ENCODE peak calls at places on chromosomes 3 and 15, in six cellular contexts. One of them, this sample, is unnamed.
A peak's percentile ranks its signal among the peaks of the same experiment; 100 is the strongest.

GRCh38 chr15:82021992-82022391 is 23.8 kb downstream of the MEX3B start:
- DNase-seq in GM12878: no peak
- DNase-seq in heart right ventricle: peak; percentile 57
- DNase-seq in tibial artery: no peak
- DNase-seq in fibroblast of lung: peak; percentile 30
- DNase-seq in CD4-positive, CD25-positive, alpha-beta regulatory T cell: no peak
- DNase-seq in this sample: no peak

GRCh38 chr15:35690698-35691116 is 144.7 kb upstream of the DPH6 start:
- DNase-seq in GM12878: no peak
- DNase-seq in heart right ventricle: no peak
- DNase-seq in tibial artery: peak; percentile 39
- DNase-seq in fibroblast of lung: peak; percentile 94
- DNase-seq in CD4-positive, CD25-positive, alpha-beta regulatory T cell: no peak
- DNase-seq in this sample: no peak

GRCh38 chr3:150365132-150365604 is 42.9 kb upstream of the TSC22D2 start:
- DNase-seq in GM12878: peak; percentile 53
- DNase-seq in heart right ventricle: no peak
- DNase-seq in tibial artery: no peak
- DNase-seq in fibroblast of lung: peak; percentile 85
- DNase-seq in CD4-positive, CD25-positive, alpha-beta regulatory T cell: no peak
- DNase-seq in this sample: no peak

GRCh38 chr15:83920115-83920514 is 266.2 kb downstream of the ADAMTSL3 start:
- DNase-seq in GM12878: no peak
- DNase-seq in heart right ventricle: no peak
- DNase-seq in tibial artery: no peak
- DNase-seq in fibroblast of lung: no peak
- DNase-seq in CD4-positive, CD25-positive, alpha-beta regulatory T cell: no peak
- DNase-seq in this sample: no peak

GRCh38 chr15:88250826-88251225 is 5.7 kb downstream of the NTRK3 start:
- DNase-seq in GM12878: no peak
- DNase-seq in heart right ventricle: no peak
- DNase-seq in tibial artery: no peak
- DNase-seq in fibroblast of lung: no peak
- DNase-seq in CD4-positive, CD25-positive, alpha-beta regulatory T cell: no peak
- DNase-seq in this sample: no peak

GRCh38 chr15:53251998-53252397 is 461.9 kb upstream of the ONECUT1 start:
- DNase-seq in GM12878: no peak
- DNase-seq in heart right ventricle: no peak
- DNase-seq in tibial artery: no peak
- DNase-seq in fibroblast of lung: no peak
- DNase-seq in CD4-positive, CD25-positive, alpha-beta regulatory T cell: no peak
- DNase-seq in this sample: no peak

GRCh38 chr15:84079885-84080777 is 155.4 kb upstream of the GOLGA6L4 start:
- DNase-seq in GM12878: no peak
- DNase-seq in heart right ventricle: peak; percentile 3
- DNase-seq in tibial artery: peak; percentile 22
- DNase-seq in fibroblast of lung: peak; percentile 36
- DNase-seq in CD4-positive, CD25-positive, alpha-beta regulatory T cell: peak; percentile 1
- DNase-seq in this sample: no peak

GRCh38 chr3:84963137-84963536 is 4.3 kb downstream of the CADM2 start:
- DNase-seq in GM12878: no peak
- DNase-seq in heart right ventricle: no peak
- DNase-seq in tibial artery: no peak
- DNase-seq in fibroblast of lung: no peak
- DNase-seq in CD4-positive, CD25-positive, alpha-beta regulatory T cell: no peak
- DNase-seq in this sample: no peak

GRCh38 chr3:124660606-124661005 is 69.6 kb upstream of the UMPS start:
- DNase-seq in GM12878: no peak
- DNase-seq in heart right ventricle: no peak
- DNase-seq in tibial artery: no peak
- DNase-seq in fibroblast of lung: no peak
- DNase-seq in CD4-positive, CD25-positive, alpha-beta regulatory T cell: no peak
- DNase-seq in this sample: no peak

GRCh38 chr15:69337133-69337532 is 38.4 kb downstream of the PAQR5 start:
- DNase-seq in GM12878: no peak
- DNase-seq in heart right ventricle: no peak
- DNase-seq in tibial artery: no peak
- DNase-seq in fibroblast of lung: peak; percentile 44
- DNase-seq in CD4-positive, CD25-positive, alpha-beta regulatory T cell: no peak
- DNase-seq in this sample: no peak

GRCh38 chr3:29181149-29181780 is 99.6 kb upstream of the RBMS3 start:
- DNase-seq in GM12878: peak; percentile 19
- DNase-seq in heart right ventricle: no peak
- DNase-seq in tibial artery: no peak
- DNase-seq in fibroblast of lung: no peak
- DNase-seq in CD4-positive, CD25-positive, alpha-beta regulatory T cell: no peak
- DNase-seq in this sample: no peak

GRCh38 chr3:139016430-139017048 is 4.2 kb downstream of the PRR23B start:
- DNase-seq in GM12878: peak; percentile 55
- DNase-seq in heart right ventricle: no peak
- DNase-seq in tibial artery: no peak
- DNase-seq in fibroblast of lung: no peak
- DNase-seq in CD4-positive, CD25-positive, alpha-beta regulatory T cell: no peak
- DNase-seq in this sample: no peak

GRCh38 chr3:16808393-16809107 is 76.2 kb upstream of the PLCL2 start:
- DNase-seq in GM12878: no peak
- DNase-seq in heart right ventricle: no peak
- DNase-seq in tibial artery: no peak
- DNase-seq in fibroblast of lung: no peak
- DNase-seq in CD4-positive, CD25-positive, alpha-beta regulatory T cell: no peak
- DNase-seq in this sample: no peak

GRCh38 chr3:127042634-127043033 is 59.7 kb downstream of the PLXNA1 start:
- DNase-seq in GM12878: no peak
- DNase-seq in heart right ventricle: no peak
- DNase-seq in tibial artery: no peak
- DNase-seq in fibroblast of lung: no peak
- DNase-seq in CD4-positive, CD25-positive, alpha-beta regulatory T cell: no peak
- DNase-seq in this sample: peak; percentile 75

GRCh38 chr15:56496635-56497034 is 31.7 kb upstream of the MNS1 start:
- DNase-seq in GM12878: peak; percentile 31
- DNase-seq in heart right ventricle: peak; percentile 6
- DNase-seq in tibial artery: peak; percentile 23
- DNase-seq in fibroblast of lung: peak; percentile 66
- DNase-seq in CD4-positive, CD25-positive, alpha-beta regulatory T cell: no peak
- DNase-seq in this sample: no peak

GRCh38 chr3:36738701-36739100 is 25.7 kb downstream of the DCLK3 start:
- DNase-seq in GM12878: no peak
- DNase-seq in heart right ventricle: peak; percentile 60
- DNase-seq in tibial artery: no peak
- DNase-seq in fibroblast of lung: no peak
- DNase-seq in CD4-positive, CD25-positive, alpha-beta regulatory T cell: no peak
- DNase-seq in this sample: no peak

GRCh38 chr3:127478922-127479321 is 111.6 kb downstream of the TPRA1 start:
- DNase-seq in GM12878: no peak
- DNase-seq in heart right ventricle: no peak
- DNase-seq in tibial artery: peak; percentile 2
- DNase-seq in fibroblast of lung: no peak
- DNase-seq in CD4-positive, CD25-positive, alpha-beta regulatory T cell: no peak
- DNase-seq in this sample: no peak

GRCh38 chr3:41148901-41149300 is 50.4 kb upstream of the CTNNB1 start:
- DNase-seq in GM12878: no peak
- DNase-seq in heart right ventricle: no peak
- DNase-seq in tibial artery: no peak
- DNase-seq in fibroblast of lung: no peak
- DNase-seq in CD4-positive, CD25-positive, alpha-beta regulatory T cell: no peak
- DNase-seq in this sample: no peak

GRCh38 chr15:69623521-69624513 is 171.2 kb downstream of the RPLP1 start:
- DNase-seq in GM12878: no peak
- DNase-seq in heart right ventricle: peak; percentile 1
- DNase-seq in tibial artery: no peak
- DNase-seq in fibroblast of lung: no peak
- DNase-seq in CD4-positive, CD25-positive, alpha-beta regulatory T cell: no peak
- DNase-seq in this sample: no peak

DNA sequence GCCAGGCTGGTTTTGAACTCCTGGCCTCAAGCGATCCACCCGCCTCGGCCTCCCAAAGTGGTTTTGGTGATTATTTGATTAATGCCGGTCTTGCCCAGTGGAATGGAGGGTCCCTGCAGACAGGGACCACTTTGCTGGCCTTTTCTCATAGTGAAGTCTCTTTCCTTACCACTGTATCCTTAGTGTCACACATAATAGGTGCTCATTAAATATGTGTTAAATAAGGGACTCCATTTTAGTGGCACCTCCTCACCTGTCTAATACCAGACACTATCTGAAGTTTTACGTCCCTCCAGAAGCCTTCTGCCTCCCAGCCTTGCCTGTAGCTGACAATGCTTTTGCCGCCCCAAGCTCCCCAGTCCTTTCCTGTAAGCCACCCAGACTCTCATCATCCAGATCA is 91.3 kb downstream of the AAGAB start:
- DNase-seq in GM12878: no peak
- DNase-seq in heart right ventricle: no peak
- DNase-seq in tibial artery: no peak
- DNase-seq in fibroblast of lung: no peak
- DNase-seq in CD4-positive, CD25-positive, alpha-beta regulatory T cell: no peak
- DNase-seq in this sample: no peak
- H3K4me1 ChIP-seq in GM12878: no peaks in the 10 kb centered on the region
- H3K4me1 ChIP-seq in heart right ventricle: peaks cover 81% of the 10 kb centered on the region
- H3K4me1 ChIP-seq in tibial artery: no peaks in the 10 kb centered on the region
- H3K4me1 ChIP-seq in fibroblast of lung: peaks cover 40% of the 10 kb centered on the region
- H3K4me1 ChIP-seq in CD4-positive, CD25-positive, alpha-beta regulatory T cell: no peaks in the 10 kb centered on the region
- H3K4me1 ChIP-seq in this sample: peaks cover 12% of the 10 kb centered on the region

GRCh38 chr3:185737020-185737419 is 87.8 kb downstream of the IGF2BP2 start:
- DNase-seq in GM12878: no peak
- DNase-seq in heart right ventricle: no peak
- DNase-seq in tibial artery: no peak
- DNase-seq in fibroblast of lung: peak; percentile 59
- DNase-seq in CD4-positive, CD25-positive, alpha-beta regulatory T cell: no peak
- DNase-seq in this sample: no peak
- H3K4me1 ChIP-seq in GM12878: peaks cover 5% of the 10 kb centered on the region
- H3K4me1 ChIP-seq in heart right ventricle: no peaks in the 10 kb centered on the region
- H3K4me1 ChIP-seq in tibial artery: no peaks in the 10 kb centered on the region
- H3K4me1 ChIP-seq in fibroblast of lung: peaks cover 32% of the 10 kb centered on the region
- H3K4me1 ChIP-seq in CD4-positive, CD25-positive, alpha-beta regulatory T cell: no peaks in the 10 kb centered on the region
- H3K4me1 ChIP-seq in this sample: peaks cover 22% of the 10 kb centered on the region

GRCh38 chr3:187738400-187739124 is 6.7 kb downstream of the BCL6 start:
- DNase-seq in GM12878: no peak
- DNase-seq in heart right ventricle: peak; percentile 97
- DNase-seq in tibial artery: peak; percentile 92
- DNase-seq in fibroblast of lung: peak; percentile 88
- DNase-seq in CD4-positive, CD25-positive, alpha-beta regulatory T cell: peak; percentile 60
- DNase-seq in this sample: peak; percentile 92

GRCh38 chr3:187736418-187736871 is 8.8 kb downstream of the BCL6 start:
- DNase-seq in GM12878: no peak
- DNase-seq in heart right ventricle: peak; percentile 62
- DNase-seq in tibial artery: no peak
- DNase-seq in fibroblast of lung: peak; percentile 71
- DNase-seq in CD4-positive, CD25-positive, alpha-beta regulatory T cell: no peak
- DNase-seq in this sample: no peak

GRCh38 chr3:187737401-187738088 is 7.7 kb downstream of the BCL6 start:
- DNase-seq in GM12878: no peak
- DNase-seq in heart right ventricle: peak; percentile 76
- DNase-seq in tibial artery: peak; percentile 74
- DNase-seq in fibroblast of lung: peak; percentile 75
- DNase-seq in CD4-positive, CD25-positive, alpha-beta regulatory T cell: peak; percentile 20
- DNase-seq in this sample: peak; percentile 96

GRCh38 chr3:187739125-187739560 is 6.1 kb downstream of the BCL6 start:
- DNase-seq in GM12878: no peak
- DNase-seq in heart right ventricle: no peak
- DNase-seq in tibial artery: no peak
- DNase-seq in fibroblast of lung: peak; percentile 28
- DNase-seq in CD4-positive, CD25-positive, alpha-beta regulatory T cell: peak; percentile 18
- DNase-seq in this sample: no peak

GRCh38 chr3:187738089-187738399 is 7.2 kb downstream of the BCL6 start:
- DNase-seq in GM12878: no peak
- DNase-seq in heart right ventricle: no peak
- DNase-seq in tibial artery: no peak
- DNase-seq in fibroblast of lung: no peak
- DNase-seq in CD4-positive, CD25-positive, alpha-beta regulatory T cell: no peak
- DNase-seq in this sample: no peak
- H3K4me1 ChIP-seq in GM12878: no peaks in the 10 kb centered on the region
- H3K4me1 ChIP-seq in heart right ventricle: peaks cover 62% of the 10 kb centered on the region
- H3K4me1 ChIP-seq in tibial artery: no peaks in the 10 kb centered on the region
- H3K4me1 ChIP-seq in fibroblast of lung: peaks cover 27% of the 10 kb centered on the region
- H3K4me1 ChIP-seq in CD4-positive, CD25-positive, alpha-beta regulatory T cell: peaks cover 60% of the 10 kb centered on the region
- H3K4me1 ChIP-seq in this sample: peaks cover 27% of the 10 kb centered on the region

DNA sequence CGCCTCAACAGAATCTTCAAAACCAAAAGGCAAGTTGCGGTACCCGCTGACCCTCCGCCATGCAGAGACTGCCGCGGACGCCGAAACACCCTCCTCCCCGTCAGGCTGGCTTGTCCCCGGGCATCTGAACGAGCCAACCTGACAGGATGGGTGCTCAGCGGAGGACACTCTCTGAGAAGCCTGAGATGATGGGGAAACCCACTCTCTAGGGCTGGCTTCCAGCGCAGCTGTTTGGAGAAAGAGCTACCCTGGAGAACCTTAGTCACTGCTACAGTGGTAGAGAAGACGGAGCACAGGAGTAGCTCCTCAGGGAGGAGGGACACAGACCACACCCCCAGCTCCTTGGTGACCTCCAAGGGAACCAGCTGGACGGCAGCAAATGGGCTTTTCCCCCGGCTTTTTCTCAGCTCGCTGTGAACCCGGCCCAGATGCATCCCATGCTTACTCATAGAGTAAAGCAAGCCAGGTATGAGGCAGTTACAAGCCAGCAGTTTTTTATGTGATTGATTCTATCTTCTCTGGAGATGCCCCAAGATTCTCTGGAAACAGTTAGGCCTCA is 38.9 kb downstream of the FAM174B start:
- DNase-seq in GM12878: no peak
- DNase-seq in heart right ventricle: no peak
- DNase-seq in tibial artery: peak; percentile 6
- DNase-seq in fibroblast of lung: peak; percentile 47
- DNase-seq in CD4-positive, CD25-positive, alpha-beta regulatory T cell: no peak
- DNase-seq in this sample: no peak
- H3K4me1 ChIP-seq in GM12878: no peaks in the 10 kb centered on the region
- H3K4me1 ChIP-seq in heart right ventricle: peaks cover 39% of the 10 kb centered on the region
- H3K4me1 ChIP-seq in tibial artery: no peaks in the 10 kb centered on the region
- H3K4me1 ChIP-seq in fibroblast of lung: no peaks in the 10 kb centered on the region
- H3K4me1 ChIP-seq in CD4-positive, CD25-positive, alpha-beta regulatory T cell: no peaks in the 10 kb centered on the region
- H3K4me1 ChIP-seq in this sample: peaks cover 28% of the 10 kb centered on the region

GRCh38 chr15:31341036-31341435 is 14.4 kb downstream of the KLF13 start:
- DNase-seq in GM12878: no peak
- DNase-seq in heart right ventricle: no peak
- DNase-seq in tibial artery: no peak
- DNase-seq in fibroblast of lung: no peak
- DNase-seq in CD4-positive, CD25-positive, alpha-beta regulatory T cell: no peak
- DNase-seq in this sample: no peak
- H3K4me1 ChIP-seq in GM12878: peaks cover 92% of the 10 kb centered on the region
- H3K4me1 ChIP-seq in heart right ventricle: peaks cover 100% of the 10 kb centered on the region
- H3K4me1 ChIP-seq in tibial artery: no peaks in the 10 kb centered on the region
- H3K4me1 ChIP-seq in fibroblast of lung: peaks cover 21% of the 10 kb centered on the region
- H3K4me1 ChIP-seq in CD4-positive, CD25-positive, alpha-beta regulatory T cell: peaks cover 100% of the 10 kb centered on the region
- H3K4me1 ChIP-seq in this sample: peaks cover 74% of the 10 kb centered on the region

DNA sequence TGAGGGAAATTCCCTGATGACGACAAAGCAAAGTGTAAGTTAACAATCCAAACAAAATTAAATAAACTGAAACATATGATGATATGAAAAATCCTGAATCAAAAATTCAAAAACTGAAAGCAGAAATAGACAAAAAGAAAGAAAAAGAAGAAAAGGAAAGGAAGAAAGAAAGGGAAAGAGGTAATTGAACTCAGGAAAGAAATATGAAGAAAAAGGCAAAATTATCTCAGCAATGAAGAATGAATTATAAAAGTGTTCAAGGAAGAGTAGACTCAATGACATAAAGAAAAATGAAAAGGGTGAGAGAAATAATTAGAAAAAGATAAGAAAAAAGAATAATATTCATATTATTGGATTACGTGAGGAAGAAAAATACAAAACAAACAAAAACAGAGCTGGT is 54.9 kb downstream of the HERC1 start:
- DNase-seq in GM12878: no peak
- DNase-seq in heart right ventricle: no peak
- DNase-seq in tibial artery: no peak
- DNase-seq in fibroblast of lung: no peak
- DNase-seq in CD4-positive, CD25-positive, alpha-beta regulatory T cell: no peak
- DNase-seq in this sample: no peak
- H3K4me1 ChIP-seq in GM12878: no peaks in the 10 kb centered on the region
- H3K4me1 ChIP-seq in heart right ventricle: peaks cover 23% of the 10 kb centered on the region
- H3K4me1 ChIP-seq in tibial artery: no peaks in the 10 kb centered on the region
- H3K4me1 ChIP-seq in fibroblast of lung: no peaks in the 10 kb centered on the region
- H3K4me1 ChIP-seq in CD4-positive, CD25-positive, alpha-beta regulatory T cell: no peaks in the 10 kb centered on the region
- H3K4me1 ChIP-seq in this sample: no peaks in the 10 kb centered on the region

This sample was measured in left lung.